ENCODE peak calls at places on chromosomes 11 and 22, in seven cellular contexts. H is activated CD8-positive, alpha-beta memory T cell treated with anti-CD3 and anti-CD28 coated beads for 48 hours; G is activated T-helper 1 cell treated with anti-CD3 and anti-CD28 coated beads, Interleukin-12 subunit alpha, Interleukin-12 subunit beta, Interleukin-2, Interleukin-4 antibody, amounts not matched to agents 30 ng/mL and 10 ng/mL and 1 ng/mL, durations not matched to agents 14 hours and 24 hours and 36 hours; B is HFFc6; R is kidney; L is Ammon's horn; F is GM23248. O is an unnamed sample.

GRCh38 chr11:117931971-117932370 is 2.8 kb upstream of the TMPRSS13 start:
- DNase-seq in F (no peak), H (no peak), B (no peak), G (no peak), L (no peak), R (peak; percentile 61), O (no peak)

GRCh38 chr11:10022764-10023163 is 271.3 kb downstream of the SBF2 start:
- DNase-seq in G (no peak), F (no peak), L (no peak), R (no peak), B (no peak), H (no peak), O (peak; percentile 39)

GRCh38 chr22:49701380-49702067 is 126.1 kb downstream of the BRD1 start:
- DNase-seq in R (no peak), H (no peak), G (no peak), B (no peak), F (no peak), L (no peak), O (no peak)

GRCh38 chr22:31139866-31140716 is at the start of gene PLA2G3:
- DNase-seq in H (no peak), L (no peak), R (peak; percentile 68), B (no peak), F (peak; percentile 33), G (no peak), O (no peak)

GRCh38 chr22:30104501-30105156 is 24.4 kb downstream of the HORMAD2 start:
- DNase-seq in L (no peak), B (no peak), G (peak; percentile 23), F (peak; percentile 50), H (no peak), R (no peak), O (peak; percentile 30)

GRCh38 chr11:14443642-14444041 is 56.0 kb downstream of the COPB1 start:
- DNase-seq in B (peak; percentile 79), F (peak; percentile 57), G (no peak), R (no peak), H (no peak), L (peak; percentile 14), O (peak; percentile 35)

GRCh38 chr11:61023086-61024035 is 51.9 kb downstream of the CD6 start:
- DNase-seq in H (no peak), F (no peak), L (no peak), B (no peak), G (peak; percentile 53), R (no peak), O (no peak)

GRCh38 chr22:47213571-47214230 is 451.3 kb downstream of the TBC1D22A start:
- DNase-seq in L (no peak), G (peak; percentile 27), H (peak; percentile 23), F (peak; percentile 54), B (no peak), R (no peak), O (peak; percentile 11)

GRCh38 chr11:83035070-83035854 is 36.4 kb downstream of the RAB30 start:
- DNase-seq in H (no peak), G (no peak), B (no peak), F (peak; percentile 67), R (no peak), L (no peak), O (peak; percentile 79)

GRCh38 chr11:1223346-1224108 is 661 bp downstream of the MUC5B start:
- DNase-seq in B (no peak), H (no peak), F (no peak), G (no peak), R (peak; percentile 58), L (no peak), O (no peak)

GRCh38 chr11:60905047-60905446 is 1.3 kb downstream of the PRPF19 start:
- DNase-seq in G (no peak), L (no peak), F (peak; percentile 41), R (no peak), B (no peak), H (no peak), O (no peak)

GRCh38 chr11:20022363-20023081 is 137.8 kb downstream of the DBX1 start:
- DNase-seq in G (no peak), H (no peak), B (no peak), L (no peak), F (no peak), R (no peak), O (no peak)

GRCh38 chr11:29249713-29250112 is 767.1 kb downstream of the KCNA4 start:
- DNase-seq in R (no peak), B (no peak), G (no peak), L (no peak), H (no peak), F (no peak), O (no peak)

GRCh38 chr11:18209058-18209457 is 27.5 kb downstream of the SAA4 start:
- DNase-seq in L (no peak), F (no peak), H (no peak), G (no peak), B (no peak), R (peak; percentile 49), O (no peak)

GRCh38 chr22:19869497-19870152 is 15.0 kb upstream of the GNB1L start:
- DNase-seq in L (no peak), H (no peak), R (peak; percentile 45), F (no peak), G (no peak), B (no peak), O (no peak)

GRCh38 chr11:128692750-128693578 is 908 bp upstream of the FLI1 start:
- DNase-seq in F (peak; percentile 87), R (peak; percentile 85), L (no peak), H (no peak), G (peak; percentile 34), B (peak; percentile 61), O (peak; percentile 50)

GRCh38 chr11:119218141-119218878 is 12.2 kb downstream of the CBL start:
- DNase-seq in B (peak; percentile 98), L (no peak), F (peak; percentile 99), H (no peak), G (no peak), R (no peak), O (peak; percentile 91)

GRCh38 chr22:46070722-46071450 is 79.4 kb upstream of the PPARA start:
- DNase-seq in F (peak; percentile 83), B (peak; percentile 29), R (peak; percentile 86), H (peak; percentile 14), G (peak; percentile 50), L (peak; percentile 84), O (peak; percentile 72)

GRCh38 chr11:134843735-134844134 is 431.7 kb upstream of the B3GAT1 start:
- DNase-seq in G (no peak), F (no peak), H (no peak), R (no peak), B (no peak), L (no peak), O (no peak)

GRCh38 chr11:31808721-31809542 is 2.2 kb downstream of the PAX6 start:
- DNase-seq in R (no peak), F (no peak), B (no peak), H (no peak), L (no peak), G (no peak), O (no peak)

GRCh38 chr22:36144886-36145541 is 15.5 kb downstream of the APOL3 start:
- DNase-seq in H (no peak), G (no peak), B (peak; percentile 62), L (peak; percentile 83), F (peak; percentile 80), R (peak; percentile 85), O (peak; percentile 78)

GRCh38 chr11:8631395-8632110 is 37.5 kb upstream of the STK33 start:
- DNase-seq in G (no peak), L (no peak), B (peak; percentile 67), H (no peak), R (no peak), F (peak; percentile 81), O (peak; percentile 76)

GRCh38 chr11:72726266-72727220 is 25.7 kb downstream of the ARAP1 start:
- DNase-seq in R (peak; percentile 71), L (no peak), B (no peak), H (no peak), G (no peak), F (no peak), O (no peak)

GRCh38 chr11:19800162-19800561 is 87.5 kb downstream of the NAV2 start:
- DNase-seq in G (no peak), L (peak; percentile 24), F (peak; percentile 33), H (no peak), R (no peak), B (peak; percentile 15), O (no peak)